ENCODE peak calls at places on chromosomes 3 and 15, in nine cellular contexts. A is SK-N-SH, N is HCT116, F is GM12878, O is A549, V is GM23338, T is Panc1, J is HepG2, L is K562. I is an unnamed sample.

GRCh38 chr15:45183511-45183910 is 4.3 kb downstream of the SHF start:
- DNase-seq in A (peak), N (no peak), F (no peak), O (no peak), V (no peak), T (no peak), J (no peak), L (peak), I (no peak)

GRCh38 chr3:58222161-58222724 is 11.5 kb upstream of the DNASE1L3 start:
- DNase-seq in A (no peak), N (no peak), F (no peak), O (no peak), V (no peak), T (no peak), J (peak), L (no peak), I (no peak)

GRCh38 chr3:61381745-61382392 is 130.6 kb upstream of the FHIT start:
- DNase-seq in A (peak), N (peak), F (no peak), O (peak), V (peak), T (no peak), J (peak), L (peak), I (peak)

GRCh38 chr3:136819784-136820640 is 1.1 kb downstream of the SLC35G2 start:
- DNase-seq in A (peak), N (no peak), F (no peak), O (peak), V (peak), T (peak), J (peak), L (no peak), I (no peak)

GRCh38 chr3:129836381-129837056 is 57.0 kb downstream of the TMCC1 start:
- DNase-seq in A (no peak), N (no peak), F (no peak), O (no peak), V (peak), T (no peak), J (no peak), L (no peak), I (no peak)

GRCh38 chr15:72341361-72341760 is 21.4 kb upstream of the CELF6 start:
- DNase-seq in A (peak), N (peak), F (no peak), O (peak), V (peak), T (no peak), J (no peak), L (no peak), I (no peak)

GRCh38 chr3:129958715-129959114 is 15.8 kb upstream of the TRH start:
- DNase-seq in A (no peak), N (no peak), F (no peak), O (no peak), V (no peak), T (no peak), J (no peak), L (no peak), I (no peak)

GRCh38 chr3:197026481-197026866 is 3.1 kb downstream of the MELTF start:
- DNase-seq in A (no peak), N (no peak), F (no peak), O (no peak), V (no peak), T (no peak), J (no peak), L (no peak), I (no peak)

GRCh38 chr3:58422756-58423324 is 10.8 kb downstream of the PDHB start:
- DNase-seq in A (no peak), N (no peak), F (no peak), O (peak), V (peak), T (no peak), J (peak), L (no peak), I (no peak)

GRCh38 chr3:178001670-178002101 is 534.5 kb upstream of the KCNMB2 start:
- DNase-seq in A (no peak), N (no peak), F (no peak), O (no peak), V (no peak), T (no peak), J (no peak), L (no peak), I (no peak)

GRCh38 chr3:132134611-132135010 is 99.8 kb upstream of the CPNE4 start:
- DNase-seq in A (no peak), N (no peak), F (no peak), O (peak), V (no peak), T (peak), J (no peak), L (no peak), I (no peak)

GRCh38 chr3:125684199-125684598 is 88.9 kb upstream of the OSBPL11 start:
- DNase-seq in A (peak), N (peak), F (no peak), O (peak), V (peak), T (no peak), J (peak), L (no peak), I (no peak)

GRCh38 chr3:41060106-41060505 is 139.2 kb upstream of the CTNNB1 start:
- DNase-seq in A (no peak), N (no peak), F (no peak), O (no peak), V (no peak), T (no peak), J (no peak), L (no peak), I (no peak)

GRCh38 chr3:141076821-141077571 is 25.8 kb downstream of the SPSB4 start:
- DNase-seq in A (no peak), N (no peak), F (no peak), O (no peak), V (peak), T (no peak), J (no peak), L (no peak), I (peak)

GRCh38 chr3:171879472-171879871 is 36.3 kb downstream of the TMEM212 start:
- DNase-seq in A (no peak), N (no peak), F (no peak), O (no peak), V (no peak), T (no peak), J (peak), L (no peak), I (no peak)

GRCh38 chr3:67202053-67202452 is 203.9 kb downstream of the KBTBD8 start:
- DNase-seq in A (no peak), N (no peak), F (no peak), O (no peak), V (no peak), T (no peak), J (no peak), L (no peak), I (no peak)

GRCh38 chr3:117602054-117602644 is 892.6 kb downstream of the TUSC7 start:
- DNase-seq in A (no peak), N (no peak), F (no peak), O (no peak), V (no peak), T (no peak), J (no peak), L (no peak), I (no peak)

GRCh38 chr15:68264282-68264681 is 13.3 kb upstream of the FEM1B start:
- DNase-seq in A (no peak), N (no peak), F (no peak), O (no peak), V (peak), T (no peak), J (no peak), L (no peak), I (no peak)

GRCh38 chr15:92316586-92317295 is 76.9 kb upstream of the ST8SIA2 start:
- DNase-seq in A (no peak), N (no peak), F (no peak), O (no peak), V (peak), T (no peak), J (no peak), L (no peak), I (no peak)

GRCh38 chr3:191775451-191776233 is 314.7 kb downstream of the PYDC2 start:
- DNase-seq in A (no peak), N (peak), F (no peak), O (peak), V (no peak), T (no peak), J (no peak), L (no peak), I (no peak)

GRCh38 chr3:169545606-169546005 is 117.9 kb downstream of the MECOM start:
- DNase-seq in A (peak), N (no peak), F (no peak), O (no peak), V (no peak), T (no peak), J (no peak), L (no peak), I (no peak)

GRCh38 chr3:52671676-52672075 is 14.0 kb downstream of the PBRM1 start:
- DNase-seq in A (no peak), N (no peak), F (no peak), O (no peak), V (no peak), T (no peak), J (no peak), L (no peak), I (no peak)

GRCh38 chr3:175434591-175434990 is 575.5 kb downstream of the NAALADL2 start:
- DNase-seq in A (no peak), N (no peak), F (no peak), O (no peak), V (no peak), T (no peak), J (no peak), L (no peak), I (no peak)

GRCh38 chr3:39136533-39137434 is 16.6 kb downstream of the CSRNP1 start:
- DNase-seq in A (no peak), N (no peak), F (no peak), O (no peak), V (no peak), T (no peak), J (no peak), L (no peak), I (no peak)

DNA sequence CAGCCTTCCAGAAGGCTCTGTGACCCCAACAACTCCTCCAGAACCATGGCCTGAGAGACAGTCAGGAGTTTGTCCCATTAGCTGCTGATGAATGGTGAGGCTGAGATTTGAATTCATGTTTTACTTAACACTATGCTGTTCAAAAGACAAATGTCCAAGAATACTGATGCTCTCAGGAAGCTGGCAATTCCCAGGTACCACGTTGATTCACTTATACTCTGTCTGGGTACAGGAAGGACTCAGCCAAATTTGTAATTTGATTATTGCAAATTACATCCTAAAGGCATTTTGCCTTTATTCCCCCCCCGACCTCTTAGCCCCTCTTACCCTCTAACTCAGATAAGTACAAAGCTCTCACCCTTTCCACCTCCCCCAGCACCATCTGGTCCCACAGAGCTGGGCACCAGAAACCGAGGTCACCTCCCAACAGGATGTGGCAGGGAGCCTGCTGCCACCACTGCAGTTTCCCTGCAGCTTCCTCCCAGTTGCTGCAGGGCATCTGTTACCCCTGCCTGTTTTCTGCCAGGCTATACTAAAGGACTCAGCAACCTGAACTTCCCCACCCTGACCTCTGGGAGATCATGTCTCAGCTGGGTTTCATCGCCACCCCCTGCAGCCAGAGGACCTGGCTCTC is 33.6 kb downstream of the EAF1 start:
- DNase-seq in A (peak), N (no peak), F (no peak), O (no peak), V (no peak), T (no peak), J (no peak), L (no peak), I (peak)
- TF ChIP-seq CTCF in A (no peak), N (no peak), F (no peak), O (no peak), V (no peak), T (no peak), J (no peak), L (no peak), I (no peak)

GRCh38 chr3:46908986-46909534 is 31.5 kb downstream of the PTH1R start:
- DNase-seq in A (no peak), N (no peak), F (no peak), O (no peak), V (no peak), T (no peak), J (no peak), L (no peak), I (no peak)

GRCh38 chr3:46907960-46908293 is 30.4 kb downstream of the PTH1R start:
- DNase-seq in A (no peak), N (no peak), F (no peak), O (no peak), V (no peak), T (no peak), J (no peak), L (no peak), I (no peak)

GRCh38 chr3:46908294-46908985 is 30.9 kb downstream of the PTH1R start:
- DNase-seq in A (no peak), N (no peak), F (no peak), O (no peak), V (no peak), T (no peak), J (no peak), L (no peak), I (no peak)

GRCh38 chr3:46910166-46910760 is 32.7 kb downstream of the PTH1R start:
- DNase-seq in A (no peak), N (no peak), F (no peak), O (no peak), V (no peak), T (no peak), J (no peak), L (no peak), I (no peak)

DNA sequence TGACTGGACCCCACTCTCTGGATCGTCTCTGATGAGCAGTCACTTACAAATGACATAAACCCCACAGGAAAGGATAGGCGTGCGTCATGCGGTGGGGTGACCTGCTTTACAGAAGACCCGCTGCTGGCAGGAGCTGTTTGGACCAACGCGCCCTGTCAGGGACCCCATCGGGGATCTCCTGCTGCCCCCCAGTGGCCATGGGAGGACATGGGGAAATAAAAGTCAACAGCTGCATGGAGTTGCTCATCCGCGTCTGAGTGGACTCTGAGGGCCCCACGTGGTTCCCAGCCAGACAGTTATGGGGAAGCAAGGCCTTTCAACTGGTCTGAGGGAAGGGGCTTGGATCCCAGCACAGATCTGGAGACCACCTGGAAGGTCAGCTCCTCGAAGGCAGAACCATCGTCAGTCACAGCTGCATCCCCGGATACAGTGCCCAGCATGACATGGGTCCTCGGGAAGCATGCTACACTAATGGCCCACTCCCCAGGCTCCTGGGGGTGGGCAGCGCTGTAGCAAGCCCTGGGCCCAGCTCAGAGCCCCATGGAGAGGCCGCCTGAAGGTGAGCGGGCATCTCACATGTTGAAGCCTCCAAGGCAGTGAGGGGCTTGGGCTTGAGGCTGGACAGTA is 32.1 kb downstream of the PTH1R start:
- DNase-seq in A (peak), N (peak), F (no peak), O (peak), V (peak), T (peak), J (peak), L (peak), I (peak)
- TF ChIP-seq REST in A (no peak), N (no peak), F (no peak), O (no peak), V (no peak), T (no peak), J (no peak), L (no peak), I (no peak)

DNA sequence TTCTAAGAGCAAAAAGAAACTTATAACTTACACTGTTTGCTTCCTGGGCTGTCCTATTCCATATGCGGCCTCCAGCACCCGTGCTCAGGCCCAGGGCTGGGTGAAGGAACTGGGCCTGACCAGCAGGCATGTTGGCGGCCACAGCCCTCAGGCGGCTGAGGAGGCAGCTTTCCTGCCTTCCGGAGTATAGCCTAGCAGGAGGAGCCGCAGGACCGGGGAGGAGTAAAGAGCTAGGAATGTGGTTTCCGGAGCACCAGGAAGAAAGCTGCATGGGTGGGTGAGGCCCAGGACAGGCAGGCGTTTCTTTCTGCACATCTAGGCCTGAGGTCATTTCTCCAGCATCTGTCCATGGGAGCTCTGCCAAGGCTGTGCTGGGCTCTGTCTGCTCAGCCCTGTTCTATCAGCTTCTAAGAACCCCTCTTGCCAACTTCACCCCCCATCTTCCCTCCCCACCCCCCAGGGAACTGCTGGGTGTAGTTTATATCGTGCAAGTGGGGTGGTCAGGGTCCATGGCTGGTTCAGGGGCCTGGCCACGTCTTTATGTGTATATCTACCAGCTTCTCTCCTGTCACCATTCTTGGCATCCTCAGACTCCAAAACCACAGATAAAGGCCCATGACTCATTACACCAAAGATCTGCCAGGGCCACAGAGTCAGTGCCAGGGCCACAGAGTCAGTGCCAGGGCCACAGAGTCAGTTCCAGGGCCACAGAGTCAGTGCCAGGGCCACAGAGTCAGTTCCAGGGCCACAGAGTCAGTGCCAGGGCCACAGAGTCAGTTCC is 7.8 kb upstream of the KIF7 start:
- DNase-seq in A (no peak), N (no peak), F (no peak), O (no peak), V (peak), T (no peak), J (no peak), L (no peak), I (no peak)
- TF ChIP-seq CTCF in A (no peak), N (no peak), F (no peak), O (no peak), V (no peak), T (no peak), J (no peak), L (no peak), I (no peak)

GRCh38 chr3:123627673-123628670 is 43.1 kb upstream of the HACD2 start:
- DNase-seq in A (no peak), N (no peak), F (no peak), O (no peak), V (no peak), T (no peak), J (no peak), L (no peak), I (no peak)
- TF ChIP-seq REST in A (no peak), N (no peak), F (no peak), O (no peak), V (no peak), T (no peak), J (no peak), L (no peak), I (no peak)

GRCh38 chr15:31098953-31099740 is 2.4 kb downstream of the TRPM1 start:
- DNase-seq in A (no peak), N (no peak), F (no peak), O (no peak), V (no peak), T (no peak), J (no peak), L (no peak), I (no peak)
- TF ChIP-seq CTCF in A (peak), N (no peak), F (peak), O (peak), V (no peak), T (no peak), J (peak), L (no peak), I (no peak)

GRCh38 chr3:68878322-68878721 is 54.0 kb downstream of the TAFA4 start:
- DNase-seq in A (peak), N (no peak), F (no peak), O (peak), V (peak), T (no peak), J (peak), L (peak), I (no peak)

GRCh38 chr3:68880632-68881031 is 51.7 kb downstream of the TAFA4 start:
- DNase-seq in A (no peak), N (no peak), F (no peak), O (no peak), V (no peak), T (no peak), J (no peak), L (no peak), I (no peak)

GRCh38 chr3:68878962-68879361 is 53.4 kb downstream of the TAFA4 start:
- DNase-seq in A (no peak), N (no peak), F (no peak), O (no peak), V (no peak), T (no peak), J (no peak), L (no peak), I (no peak)

GRCh38 chr3:68874551-68875348 is 57.6 kb downstream of the TAFA4 start:
- DNase-seq in A (no peak), N (no peak), F (no peak), O (no peak), V (no peak), T (no peak), J (no peak), L (no peak), I (no peak)

DNA sequence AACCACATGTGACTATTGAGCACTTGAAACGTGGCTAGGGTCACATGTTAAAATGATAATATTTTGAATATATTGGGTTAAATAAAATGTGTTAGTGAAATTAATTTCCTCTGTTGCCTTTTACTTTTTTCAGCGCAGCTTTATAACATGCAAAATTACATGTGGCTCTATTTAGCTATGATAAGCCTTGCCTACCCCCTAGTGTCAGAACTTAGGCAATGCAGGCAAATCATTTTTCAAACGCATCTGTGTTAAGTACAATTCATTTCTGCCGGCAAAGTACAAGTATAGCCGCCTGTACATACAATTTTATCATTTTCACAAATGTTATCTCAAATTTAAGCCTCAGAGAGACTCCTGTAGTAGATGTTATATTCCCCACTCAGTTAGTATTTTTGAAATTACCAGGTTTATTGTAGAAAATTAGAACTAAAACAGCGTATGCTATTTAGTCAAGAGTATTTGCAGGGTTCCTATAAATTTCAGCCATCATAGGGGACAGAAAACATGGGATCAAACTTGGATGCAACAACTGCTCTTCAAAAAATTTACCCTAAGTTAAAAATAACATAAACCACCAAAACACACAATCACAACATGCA is 56.1 kb downstream of the TAFA4 start:
- DNase-seq in A (peak), N (peak), F (peak), O (peak), V (peak), T (peak), J (peak), L (peak), I (peak)
- TF ChIP-seq REST in A (no peak), N (no peak), F (no peak), O (no peak), V (no peak), T (no peak), J (no peak), L (no peak), I (no peak)

GRCh38 chr3:56254835-56255234 is 213.4 kb downstream of the ERC2 start:
- DNase-seq in A (no peak), N (no peak), F (no peak), O (no peak), V (peak), T (no peak), J (no peak), L (peak), I (no peak)
- TF ChIP-seq CTCF in A (peak), N (peak), F (peak), O (no peak), V (peak), T (peak), J (no peak), L (peak), I (peak)

GRCh38 chr3:9622438-9622837 is 26.9 kb upstream of the MTMR14 start:
- DNase-seq in A (no peak), N (no peak), F (no peak), O (no peak), V (no peak), T (no peak), J (no peak), L (no peak), I (no peak)
- TF ChIP-seq REST in A (no peak), N (no peak), F (no peak), O (no peak), V (no peak), T (no peak), J (no peak), L (no peak), I (no peak)